ENCODE peak calls at places on chromosomes 5 and 9, in nine cellular contexts. C is kidney, O is GM23338, P is IMR-90, Z is heart left ventricle, T is gastrocnemius medialis, Y is right lobe of liver, W is pancreas, H is Karpas-422. G is an unnamed sample.

GRCh38 chr5:1536298-1537165 is 12.8 kb upstream of the LPCAT1 start:
- DNase-seq in P (peak; percentile 20), C (no peak), Z (peak; percentile 16), W (peak; percentile 10), Y (peak; percentile 62), H (peak; percentile 73), T (no peak), O (no peak), G (peak; percentile 45)

GRCh38 chr9:96453625-96454024 is 3.7 kb downstream of the HABP4 start:
- DNase-seq in O (peak; percentile 49), P (peak; percentile 47), H (no peak), T (no peak), W (no peak), C (no peak), Y (no peak), Z (no peak), G (no peak)

GRCh38 chr5:78541058-78541624 is 107.4 kb downstream of the LHFPL2 start:
- DNase-seq in C (no peak), H (no peak), O (no peak), P (no peak), T (no peak), Y (peak; percentile 23), Z (no peak), W (no peak), G (no peak)

GRCh38 chr5:2897276-2897990 is 146.0 kb upstream of the IRX2 start:
- DNase-seq in P (no peak), Z (no peak), T (no peak), C (no peak), H (no peak), W (no peak), Y (peak; percentile 24), O (no peak), G (no peak)

GRCh38 chr5:98109561-98110006 is 663.9 kb upstream of the RGMB start:
- DNase-seq in O (no peak), T (no peak), W (no peak), Z (no peak), Y (no peak), P (peak; percentile 92), H (no peak), C (no peak), G (no peak)

GRCh38 chr9:108756746-108757490 is 98.9 kb downstream of the ACTL7B start:
- DNase-seq in C (no peak), O (peak; percentile 74), Y (no peak), Z (no peak), H (no peak), W (no peak), P (no peak), T (no peak), G (no peak)

GRCh38 chr9:134243778-134244467 is 79.6 kb upstream of the RNU6ATAC start:
- DNase-seq in P (peak; percentile 59), Z (no peak), Y (no peak), H (no peak), W (peak; percentile 33), C (peak; percentile 47), O (no peak), T (peak; percentile 28), G (peak; percentile 74)

GRCh38 chr9:133842174-133842573 is 104.0 kb upstream of the SARDH start:
- DNase-seq in Z (no peak), Y (no peak), W (no peak), T (no peak), O (peak; percentile 56), C (peak; percentile 72), H (no peak), P (no peak), G (no peak)

GRCh38 chr9:69549310-69550202 is 122.6 kb downstream of the APBA1 start:
- DNase-seq in T (no peak), H (peak; percentile 72), C (no peak), Z (no peak), Y (no peak), P (peak; percentile 61), O (peak; percentile 77), W (no peak), G (no peak)

GRCh38 chr9:93309889-93310425 is 126.0 kb downstream of the WNK2 start:
- DNase-seq in C (no peak), P (no peak), Z (no peak), O (no peak), H (no peak), T (no peak), W (peak; percentile 7), Y (peak; percentile 22), G (no peak)

GRCh38 chr5:42666821-42667325 is 89.7 kb upstream of the CCDC152 start:
- DNase-seq in C (no peak), P (no peak), T (no peak), Z (no peak), H (no peak), W (no peak), O (no peak), Y (no peak), G (no peak)

GRCh38 chr5:1878050-1878849 is 4.5 kb downstream of the IRX4 start:
- DNase-seq in T (no peak), Y (no peak), O (peak; percentile 65), C (no peak), Z (no peak), P (no peak), W (no peak), H (no peak), G (no peak)

GRCh38 chr5:10505517-10506095 is 58.3 kb upstream of the ANKRD33B start:
- DNase-seq in Y (no peak), T (no peak), Z (no peak), O (no peak), C (no peak), W (no peak), H (peak; percentile 77), P (no peak), G (no peak)

GRCh38 chr5:1065143-1065750 is 46.6 kb downstream of the SLC12A7 start:
- DNase-seq in Y (no peak), W (no peak), O (no peak), C (peak; percentile 68), H (no peak), Z (no peak), P (no peak), T (no peak), G (no peak)

GRCh38 chr5:127705120-127705892 is 2.1 kb downstream of the CCDC192 start:
- DNase-seq in O (peak; percentile 45), T (no peak), C (no peak), Y (no peak), P (peak; percentile 86), W (no peak), H (peak; percentile 50), Z (no peak), G (no peak)

GRCh38 chr5:149007174-149007573 is 55.7 kb downstream of the SH3TC2 start:
- DNase-seq in T (no peak), W (no peak), Z (no peak), O (no peak), Y (no peak), P (peak; percentile 83), C (no peak), H (no peak), G (no peak)

GRCh38 chr5:116466740-116467139 is 107.9 kb downstream of the SEMA6A start:
- DNase-seq in Z (no peak), W (no peak), C (no peak), T (no peak), P (no peak), H (no peak), O (no peak), Y (no peak), G (no peak)

GRCh38 chr5:169290895-169291294 is 10.0 kb downstream of the SLIT3 start:
- DNase-seq in P (no peak), H (no peak), W (no peak), O (no peak), T (no peak), C (no peak), Y (no peak), Z (no peak), G (no peak)
- H3K4me1 ChIP-seq in P (no peaks in the 10 kb centered on the region), H (no peaks in the 10 kb centered on the region), W (no peaks in the 10 kb centered on the region), O (no peaks in the 10 kb centered on the region), T (no peaks in the 10 kb centered on the region), C (peaks cover 5% of the 10 kb centered on the region), Y (no peaks in the 10 kb centered on the region), Z (no peaks in the 10 kb centered on the region), G (no peaks in the 10 kb centered on the region)

DNA sequence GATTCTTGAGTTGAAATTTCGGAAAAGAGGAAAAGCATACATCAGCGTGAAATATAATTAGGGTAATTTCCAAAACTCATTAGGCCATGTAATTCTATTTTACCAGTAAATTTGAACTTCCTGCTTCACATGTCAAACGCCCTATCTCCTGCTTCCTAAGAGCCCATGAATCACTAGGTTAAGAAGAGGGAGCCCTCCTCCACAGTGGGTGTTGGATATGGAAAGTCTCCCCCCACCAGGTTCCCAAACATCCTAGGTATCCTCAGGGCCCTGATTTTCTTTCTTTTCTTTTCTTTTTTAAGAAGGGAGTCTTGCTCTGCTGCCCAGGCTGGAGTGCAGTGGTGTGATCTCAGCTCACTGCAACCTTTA is 115.1 kb downstream of the SUSD1 start:
- DNase-seq in O (no peak), Y (no peak), T (no peak), H (no peak), C (no peak), W (no peak), P (no peak), Z (no peak), G (no peak)
- H3K27ac ChIP-seq in O (no peak overlapping the region), Y (peak overlapping the region; percentile 51), T (peak overlapping the region; percentile 65), H (no peak overlapping the region), C (peak overlapping the region; percentile 79), W (peak overlapping the region; percentile 80), P (peak overlapping the region; percentile 97), Z (peak overlapping the region; percentile 79), G (peak overlapping the region; percentile 64)

DNA sequence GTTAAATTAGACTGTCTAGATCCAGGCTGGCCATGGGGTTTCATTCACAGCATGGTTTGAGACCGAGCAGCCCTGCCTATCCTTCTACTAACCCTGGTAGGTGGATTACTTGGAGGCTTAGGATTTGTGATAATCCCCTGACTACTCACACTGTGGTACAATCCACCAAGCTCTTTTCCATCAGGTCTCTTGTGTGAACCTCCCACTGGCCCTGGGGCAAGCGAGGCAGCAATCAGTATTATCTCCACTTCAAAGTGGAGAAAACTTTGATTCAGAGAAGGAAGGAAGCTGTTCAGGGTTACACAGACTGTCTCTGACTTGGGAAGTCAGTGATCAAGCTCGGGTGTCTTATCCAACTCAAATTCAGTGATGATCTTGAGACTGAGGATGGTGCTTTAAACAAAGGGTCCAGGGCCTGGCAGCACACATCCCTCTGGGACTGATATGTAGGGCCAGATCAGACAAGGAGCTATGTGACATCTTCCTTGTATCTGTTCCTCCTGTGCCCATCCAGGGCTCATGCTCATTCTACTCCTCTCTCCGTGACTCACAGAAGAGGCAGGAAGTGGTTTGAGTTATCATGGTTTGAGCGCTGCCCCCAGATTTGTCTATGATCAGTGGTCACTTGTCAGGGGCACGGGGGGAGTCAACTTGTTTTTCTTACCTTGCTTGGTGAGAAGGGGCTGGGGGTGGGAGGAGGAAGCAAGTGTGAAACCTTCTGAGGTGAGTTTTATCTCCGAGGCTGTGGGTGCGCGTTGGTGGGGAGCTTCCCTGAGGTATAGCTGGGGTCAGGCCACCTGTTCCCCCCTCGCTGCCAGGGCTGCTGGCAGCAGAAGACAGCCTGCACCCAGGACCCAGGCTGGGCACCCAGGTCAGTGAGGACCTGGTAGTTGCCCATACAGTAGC is 48.6 kb downstream of the RGS3 start:
- DNase-seq in P (peak; percentile 73), Z (no peak), T (no peak), H (no peak), W (no peak), O (no peak), C (no peak), Y (no peak), G (no peak)
- H3K4me3 ChIP-seq in P (no peak overlapping the region), Z (no peak overlapping the region), T (no peak overlapping the region), H (no peak overlapping the region), W (no peak overlapping the region), O (no peak overlapping the region), C (no peak overlapping the region), Y (no peak overlapping the region), G (no peak overlapping the region)

DNA sequence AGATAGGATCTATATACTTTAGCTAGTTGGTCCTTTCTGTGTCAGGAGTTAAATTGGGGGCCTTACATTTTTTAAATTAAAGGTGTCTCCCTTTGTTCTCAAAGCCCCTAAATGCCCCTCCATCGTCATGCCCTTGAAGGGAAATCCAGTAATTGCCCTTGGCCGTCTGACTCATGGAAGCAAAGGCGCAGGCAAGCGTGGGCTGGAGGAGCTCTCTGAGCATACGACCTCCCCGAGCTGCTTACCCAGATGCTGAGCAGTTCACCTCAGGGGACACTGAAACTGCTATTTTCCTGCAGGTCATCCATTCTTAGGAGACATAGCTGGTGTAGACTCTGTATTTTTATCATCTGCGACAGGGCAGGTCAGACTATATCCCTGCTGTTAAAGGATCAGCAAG is 23.0 kb downstream of the PCSK1 start:
- DNase-seq in H (no peak), Y (no peak), P (no peak), C (no peak), O (no peak), W (no peak), T (no peak), Z (no peak), G (no peak)
- H3K4me1 ChIP-seq in H (no peaks in the 10 kb centered on the region), Y (no peaks in the 10 kb centered on the region), P (peaks cover 2% of the 10 kb centered on the region), C (no peaks in the 10 kb centered on the region), O (no peaks in the 10 kb centered on the region), W (no peaks in the 10 kb centered on the region), T (no peaks in the 10 kb centered on the region), Z (no peaks in the 10 kb centered on the region), G (no peaks in the 10 kb centered on the region)